ENCODE peak calls at places on chromosomes 1 and 21, in eight cellular contexts. T is OCI-LY7, F is neural progenitor cell, H is PC-3, V is MM.1S, A is SK-N-SH, X is HCT116, G is GM23338. C is an unnamed sample.

GRCh38 chr1:229133734-229134265 is 137.1 kb upstream of the RAB4A start:
- DNase-seq in T (no peak), F (no peak), H (no peak), V (no peak), A (no peak), X (no peak), G (no peak), C (no peak)

GRCh38 chr1:156727492-156727891 is 777 bp upstream of the METTL25B start:
- DNase-seq in T (no peak), F (no peak), H (no peak), V (no peak), A (no peak), X (no peak), G (no peak), C (no peak)

GRCh38 chr1:169731446-169731845 is 2.4 kb downstream of the SELE start:
- DNase-seq in T (no peak), F (no peak), H (no peak), V (no peak), A (no peak), X (no peak), G (no peak), C (no peak)

GRCh38 chr1:117886101-117886795 is 43.2 kb downstream of the GDAP2 start:
- DNase-seq in T (no peak), F (no peak), H (no peak), V (no peak), A (no peak), X (no peak), G (no peak), C (no peak)

GRCh38 chr1:216210081-216210480 is 213.2 kb downstream of the USH2A start:
- DNase-seq in T (no peak), F (no peak), H (peak; percentile 37), V (no peak), A (no peak), X (no peak), G (no peak), C (no peak)

GRCh38 chr1:2554621-2555387 is 1.4 kb upstream of the TNFRSF14 start:
- DNase-seq in T (peak; percentile 70), F (peak; percentile 64), H (peak; percentile 34), V (no peak), A (peak; percentile 77), X (no peak), G (peak; percentile 46), C (peak; percentile 44)

GRCh38 chr1:114715952-114716303 is 643 bp downstream of the NRAS start:
- DNase-seq in T (no peak), F (no peak), H (no peak), V (no peak), A (peak; percentile 22), X (no peak), G (no peak), C (peak; percentile 7)

GRCh38 chr1:8816831-8817412 is 518 bp downstream of the RERE start:
- DNase-seq in T (peak; percentile 38), F (peak; percentile 50), H (peak; percentile 17), V (peak; percentile 57), A (peak; percentile 65), X (no peak), G (peak; percentile 54), C (peak; percentile 41)

GRCh38 chr21:39504230-39504629 is 52.5 kb downstream of the SH3BGR start:
- DNase-seq in T (no peak), F (no peak), H (no peak), V (no peak), A (no peak), X (no peak), G (no peak), C (no peak)

GRCh38 chr21:42471716-42472330 is 24.2 kb downstream of the RSPH1 start:
- DNase-seq in T (peak; percentile 62), F (no peak), H (no peak), V (no peak), A (no peak), X (no peak), G (no peak), C (no peak)

GRCh38 chr1:54409156-54410142 is 3.3 kb upstream of the SSBP3 start:
- DNase-seq in T (peak; percentile 60), F (no peak), H (no peak), V (peak; percentile 81), A (no peak), X (no peak), G (no peak), C (no peak)

GRCh38 chr1:229557214-229557850 is 1.2 kb downstream of the ABCB10 start:
- DNase-seq in T (peak; percentile 56), F (no peak), H (peak; percentile 32), V (peak; percentile 79), A (no peak), X (no peak), G (no peak), C (peak; percentile 29)

GRCh38 chr1:223341111-223341510 is 22.9 kb downstream of the SUSD4 start:
- DNase-seq in T (no peak), F (no peak), H (no peak), V (no peak), A (no peak), X (no peak), G (no peak), C (peak; percentile 26)

GRCh38 chr1:44050261-44050660 is 19.0 kb upstream of the SLC6A9 start:
- DNase-seq in T (no peak), F (no peak), H (peak; percentile 40), V (no peak), A (no peak), X (no peak), G (no peak), C (no peak)

GRCh38 chr1:247681288-247681897 is 1.9 kb upstream of the OR13G1 start:
- DNase-seq in T (peak; percentile 54), F (peak; percentile 86), H (peak; percentile 98), V (peak; percentile 73), A (peak; percentile 34), X (peak; percentile 10), G (peak; percentile 97), C (peak; percentile 69)

GRCh38 chr1:186295980-186296379 is 79.1 kb downstream of the TPR start:
- DNase-seq in T (no peak), F (no peak), H (peak; percentile 17), V (no peak), A (no peak), X (no peak), G (no peak), C (no peak)
- TF ChIP-seq EZH2phosphoT487 in T (no peak), F (no peak), H (no peak), V (no peak), A (no peak), X (no peak), G (no peak), C (no peak)

GRCh38 chr1:145978477-145978859 is 14.0 kb downstream of the POLR3GL start:
- DNase-seq in T (no peak), F (no peak), H (no peak), V (no peak), A (no peak), X (no peak), G (no peak), C (no peak)

GRCh38 chr1:145977016-145977415 is 12.5 kb downstream of the POLR3GL start:
- DNase-seq in T (no peak), F (no peak), H (no peak), V (no peak), A (no peak), X (no peak), G (no peak), C (no peak)

GRCh38 chr1:145979746-145980435 is 15.4 kb downstream of the POLR3GL start:
- DNase-seq in T (peak; percentile 74), F (no peak), H (no peak), V (peak; percentile 91), A (no peak), X (no peak), G (no peak), C (no peak)

GRCh38 chr1:145977486-145978476 is 13.3 kb downstream of the POLR3GL start:
- DNase-seq in T (peak; percentile 90), F (peak; percentile 86), H (peak; percentile 90), V (peak; percentile 94), A (peak; percentile 82), X (peak; percentile 69), G (peak; percentile 92), C (peak; percentile 91)

GRCh38 chr1:145978860-145979745 is 14.6 kb downstream of the POLR3GL start:
- DNase-seq in T (peak; percentile 98), F (peak; percentile 91), H (peak; percentile 100), V (peak; percentile 100), A (peak; percentile 82), X (peak; percentile 96), G (peak; percentile 98), C (peak; percentile 95)
- TF ChIP-seq EZH2phosphoT487 in T (no peak), F (no peak), H (no peak), V (no peak), A (no peak), X (no peak), G (no peak), C (no peak)

DNA sequence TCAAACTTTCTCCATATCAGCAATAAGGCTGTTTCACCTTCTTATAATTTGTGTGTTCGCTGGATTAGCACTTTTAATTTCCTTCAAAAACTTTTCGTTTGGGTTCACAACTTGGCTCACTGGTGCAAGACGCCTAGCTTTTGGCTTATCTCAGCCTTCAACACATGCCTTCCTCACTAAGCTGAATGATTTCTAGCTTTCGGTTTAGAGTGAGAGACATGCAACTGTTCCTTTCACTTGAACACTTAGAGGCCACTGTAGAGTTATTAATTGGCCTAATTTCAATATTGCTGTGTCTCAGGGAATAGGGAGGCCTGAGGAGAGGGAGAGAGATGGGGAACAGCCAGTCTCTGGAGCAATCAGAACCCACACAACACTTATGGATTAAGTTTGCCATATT is 41.2 kb upstream of the IFNLR1 start:
- DNase-seq in T (no peak), F (no peak), H (no peak), V (peak; percentile 12), A (no peak), X (no peak), G (no peak), C (no peak)
- TF ChIP-seq EZH2phosphoT487 in T (no peak), F (no peak), H (no peak), V (no peak), A (no peak), X (no peak), G (no peak), C (no peak)

GRCh38 chr1:182270731-182271130 is 120.9 kb downstream of the GLUL start:
- DNase-seq in T (no peak), F (no peak), H (no peak), V (no peak), A (no peak), X (no peak), G (no peak), C (no peak)

GRCh38 chr1:182263706-182264105 is 127.9 kb downstream of the GLUL start:
- DNase-seq in T (no peak), F (no peak), H (peak; percentile 56), V (no peak), A (no peak), X (no peak), G (no peak), C (no peak)

GRCh38 chr1:182269097-182269496 is 122.5 kb downstream of the GLUL start:
- DNase-seq in T (no peak), F (no peak), H (no peak), V (no peak), A (no peak), X (no peak), G (no peak), C (no peak)

GRCh38 chr1:182264187-182264586 is 127.4 kb downstream of the GLUL start:
- DNase-seq in T (no peak), F (no peak), H (no peak), V (no peak), A (no peak), X (no peak), G (no peak), C (no peak)

DNA sequence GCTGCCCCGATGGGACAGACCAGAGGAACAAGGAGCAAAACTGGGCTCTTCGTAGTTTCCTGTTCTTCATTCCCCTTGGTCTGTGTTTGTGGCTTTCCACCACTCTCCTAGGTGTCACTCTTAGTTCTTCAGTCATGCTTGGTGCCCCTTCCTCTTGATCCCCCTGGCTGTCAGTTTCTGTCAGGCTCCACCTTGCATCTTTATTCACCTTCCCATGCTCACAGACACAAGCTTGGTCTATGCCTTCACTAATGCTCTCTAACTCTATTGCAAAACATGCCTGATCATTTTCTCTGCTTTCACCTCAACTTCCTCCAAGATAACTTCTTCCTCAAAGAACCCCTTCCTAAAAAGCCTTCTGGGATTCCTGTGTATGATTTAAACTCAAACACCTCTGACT is 122.9 kb downstream of the GLUL start:
- DNase-seq in T (no peak), F (no peak), H (no peak), V (no peak), A (no peak), X (no peak), G (no peak), C (no peak)
- TF ChIP-seq EZH2phosphoT487 in T (no peak), F (no peak), H (no peak), V (no peak), A (no peak), X (no peak), G (no peak), C (no peak)